ENCODE peak calls at places on chromosomes 5 and 9, in eight cellular contexts. One of them, this sample, is unnamed.

GRCh38 chr5:43683884-43684471 is 81.0 kb downstream of the NNT start:
- DNase-seq in endothelial cell: no peak
- DNase-seq in lower leg skin: no peak
- DNase-seq in AG09319: no peak
- DNase-seq in tibial artery: no peak
- DNase-seq in GM13977: no peak
- DNase-seq in ascending aorta: peak; percentile 72
- DNase-seq in neural crest cell: no peak
- DNase-seq in this sample: no peak

GRCh38 chr5:28301676-28302075 is 1263.3 kb upstream of the CDH9 start:
- DNase-seq in endothelial cell: no peak
- DNase-seq in lower leg skin: no peak
- DNase-seq in AG09319: no peak
- DNase-seq in tibial artery: no peak
- DNase-seq in GM13977: no peak
- DNase-seq in ascending aorta: no peak
- DNase-seq in neural crest cell: no peak
- DNase-seq in this sample: peak; percentile 53

GRCh38 chr9:128498911-128499310 is 5.6 kb upstream of the GLE1 start:
- DNase-seq in endothelial cell: no peak
- DNase-seq in lower leg skin: peak; percentile 79
- DNase-seq in AG09319: no peak
- DNase-seq in tibial artery: no peak
- DNase-seq in GM13977: no peak
- DNase-seq in ascending aorta: no peak
- DNase-seq in neural crest cell: no peak
- DNase-seq in this sample: no peak

GRCh38 chr5:67173959-67174358 is 22.6 kb downstream of the CD180 start:
- DNase-seq in endothelial cell: no peak
- DNase-seq in lower leg skin: no peak
- DNase-seq in AG09319: no peak
- DNase-seq in tibial artery: no peak
- DNase-seq in GM13977: no peak
- DNase-seq in ascending aorta: no peak
- DNase-seq in neural crest cell: no peak
- DNase-seq in this sample: no peak

GRCh38 chr5:127925916-127926315 is 157.7 kb upstream of the SLC12A2 start:
- DNase-seq in endothelial cell: no peak
- DNase-seq in lower leg skin: no peak
- DNase-seq in AG09319: no peak
- DNase-seq in tibial artery: no peak
- DNase-seq in GM13977: no peak
- DNase-seq in ascending aorta: no peak
- DNase-seq in neural crest cell: no peak
- DNase-seq in this sample: peak; percentile 65

GRCh38 chr5:150166193-150167162 is at the start of gene CDX1:
- DNase-seq in endothelial cell: no peak
- DNase-seq in lower leg skin: no peak
- DNase-seq in AG09319: no peak
- DNase-seq in tibial artery: no peak
- DNase-seq in GM13977: no peak
- DNase-seq in ascending aorta: no peak
- DNase-seq in neural crest cell: no peak
- DNase-seq in this sample: no peak

GRCh38 chr5:68661237-68661636 is 432.6 kb upstream of the SLC30A5 start:
- DNase-seq in endothelial cell: peak; percentile 29
- DNase-seq in lower leg skin: no peak
- DNase-seq in AG09319: no peak
- DNase-seq in tibial artery: no peak
- DNase-seq in GM13977: peak; percentile 23
- DNase-seq in ascending aorta: no peak
- DNase-seq in neural crest cell: no peak
- DNase-seq in this sample: peak; percentile 16

GRCh38 chr9:107309271-107309670 is 26.2 kb downstream of the RAD23B start:
- DNase-seq in endothelial cell: no peak
- DNase-seq in lower leg skin: no peak
- DNase-seq in AG09319: no peak
- DNase-seq in tibial artery: no peak
- DNase-seq in GM13977: no peak
- DNase-seq in ascending aorta: no peak
- DNase-seq in neural crest cell: no peak
- DNase-seq in this sample: no peak

GRCh38 chr9:24096756-24097155 is 270.7 kb upstream of the ELAVL2 start:
- DNase-seq in endothelial cell: no peak
- DNase-seq in lower leg skin: no peak
- DNase-seq in AG09319: no peak
- DNase-seq in tibial artery: no peak
- DNase-seq in GM13977: no peak
- DNase-seq in ascending aorta: no peak
- DNase-seq in neural crest cell: no peak
- DNase-seq in this sample: no peak

GRCh38 chr9:70421272-70422180 is 7.1 kb upstream of the KLF9 start:
- DNase-seq in endothelial cell: no peak
- DNase-seq in lower leg skin: no peak
- DNase-seq in AG09319: no peak
- DNase-seq in tibial artery: peak; percentile 43
- DNase-seq in GM13977: peak; percentile 21
- DNase-seq in ascending aorta: peak; percentile 71
- DNase-seq in neural crest cell: no peak
- DNase-seq in this sample: no peak

GRCh38 chr9:14021871-14022525 is 291.9 kb downstream of the NFIB start:
- DNase-seq in endothelial cell: no peak
- DNase-seq in lower leg skin: no peak
- DNase-seq in AG09319: no peak
- DNase-seq in tibial artery: no peak
- DNase-seq in GM13977: no peak
- DNase-seq in ascending aorta: no peak
- DNase-seq in neural crest cell: no peak
- DNase-seq in this sample: no peak

GRCh38 chr5:143235423-143235822 is 168.1 kb downstream of the NR3C1 start:
- DNase-seq in endothelial cell: no peak
- DNase-seq in lower leg skin: peak; percentile 82
- DNase-seq in AG09319: no peak
- DNase-seq in tibial artery: no peak
- DNase-seq in GM13977: no peak
- DNase-seq in ascending aorta: no peak
- DNase-seq in neural crest cell: no peak
- DNase-seq in this sample: no peak

GRCh38 chr5:146877783-146878470 is 630 bp downstream of the PPP2R2B start:
- DNase-seq in endothelial cell: peak; percentile 47
- DNase-seq in lower leg skin: no peak
- DNase-seq in AG09319: no peak
- DNase-seq in tibial artery: no peak
- DNase-seq in GM13977: peak; percentile 31
- DNase-seq in ascending aorta: no peak
- DNase-seq in neural crest cell: peak; percentile 12
- DNase-seq in this sample: peak; percentile 47

GRCh38 chr5:127700237-127700766 is 2.9 kb upstream of the CCDC192 start:
- DNase-seq in endothelial cell: no peak
- DNase-seq in lower leg skin: no peak
- DNase-seq in AG09319: no peak
- DNase-seq in tibial artery: no peak
- DNase-seq in GM13977: no peak
- DNase-seq in ascending aorta: no peak
- DNase-seq in neural crest cell: no peak
- DNase-seq in this sample: no peak

GRCh38 chr9:90343360-90343759 is 299.3 kb downstream of the DIRAS2 start:
- DNase-seq in endothelial cell: no peak
- DNase-seq in lower leg skin: no peak
- DNase-seq in AG09319: no peak
- DNase-seq in tibial artery: no peak
- DNase-seq in GM13977: no peak
- DNase-seq in ascending aorta: no peak
- DNase-seq in neural crest cell: no peak
- DNase-seq in this sample: no peak

GRCh38 chr9:77013932-77014596 is 5.4 kb upstream of the FOXB2 start:
- DNase-seq in endothelial cell: peak; percentile 15
- DNase-seq in lower leg skin: no peak
- DNase-seq in AG09319: no peak
- DNase-seq in tibial artery: no peak
- DNase-seq in GM13977: no peak
- DNase-seq in ascending aorta: no peak
- DNase-seq in neural crest cell: peak; percentile 8
- DNase-seq in this sample: no peak

GRCh38 chr5:118956727-118957126 is 31.6 kb downstream of the DTWD2 start:
- DNase-seq in endothelial cell: no peak
- DNase-seq in lower leg skin: no peak
- DNase-seq in AG09319: no peak
- DNase-seq in tibial artery: no peak
- DNase-seq in GM13977: no peak
- DNase-seq in ascending aorta: no peak
- DNase-seq in neural crest cell: no peak
- DNase-seq in this sample: no peak

GRCh38 chr5:137075163-137075970 is 423.8 kb downstream of the SPOCK1 start:
- DNase-seq in endothelial cell: peak; percentile 75
- DNase-seq in lower leg skin: peak; percentile 83
- DNase-seq in AG09319: no peak
- DNase-seq in tibial artery: no peak
- DNase-seq in GM13977: peak; percentile 56
- DNase-seq in ascending aorta: no peak
- DNase-seq in neural crest cell: peak; percentile 55
- DNase-seq in this sample: peak; percentile 96

GRCh38 chr5:178997191-178997590 is 2.1 kb upstream of the GRM6 start:
- DNase-seq in endothelial cell: no peak
- DNase-seq in lower leg skin: no peak
- DNase-seq in AG09319: no peak
- DNase-seq in tibial artery: no peak
- DNase-seq in GM13977: no peak
- DNase-seq in ascending aorta: no peak
- DNase-seq in neural crest cell: no peak
- DNase-seq in this sample: no peak

GRCh38 chr5:110055301-110055700 is 365.6 kb downstream of the MAN2A1 start:
- DNase-seq in endothelial cell: no peak
- DNase-seq in lower leg skin: no peak
- DNase-seq in AG09319: no peak
- DNase-seq in tibial artery: no peak
- DNase-seq in GM13977: no peak
- DNase-seq in ascending aorta: no peak
- DNase-seq in neural crest cell: no peak
- DNase-seq in this sample: no peak
- TF ChIP-seq CTCF in endothelial cell: no peak
- TF ChIP-seq CTCF in lower leg skin: no peak
- TF ChIP-seq CTCF in AG09319: no peak
- TF ChIP-seq CTCF in tibial artery: no peak
- TF ChIP-seq CTCF in GM13977: no peak
- TF ChIP-seq CTCF in ascending aorta: no peak
- TF ChIP-seq CTCF in neural crest cell: no peak
- TF ChIP-seq CTCF in this sample: no peak

GRCh38 chr5:86964889-86965288 is 302.8 kb upstream of the RASA1 start:
- DNase-seq in endothelial cell: no peak
- DNase-seq in lower leg skin: no peak
- DNase-seq in AG09319: no peak
- DNase-seq in tibial artery: no peak
- DNase-seq in GM13977: no peak
- DNase-seq in ascending aorta: no peak
- DNase-seq in neural crest cell: no peak
- DNase-seq in this sample: no peak

GRCh38 chr5:86971034-86971511 is 296.6 kb upstream of the RASA1 start:
- DNase-seq in endothelial cell: no peak
- DNase-seq in lower leg skin: no peak
- DNase-seq in AG09319: no peak
- DNase-seq in tibial artery: no peak
- DNase-seq in GM13977: peak; percentile 2
- DNase-seq in ascending aorta: no peak
- DNase-seq in neural crest cell: no peak
- DNase-seq in this sample: peak; percentile 23

GRCh38 chr5:86968311-86968753 is 299.4 kb upstream of the RASA1 start:
- DNase-seq in endothelial cell: peak; percentile 9
- DNase-seq in lower leg skin: no peak
- DNase-seq in AG09319: no peak
- DNase-seq in tibial artery: no peak
- DNase-seq in GM13977: no peak
- DNase-seq in ascending aorta: no peak
- DNase-seq in neural crest cell: no peak
- DNase-seq in this sample: peak; percentile 56
- TF ChIP-seq CTCF in endothelial cell: peak; percentile 44
- TF ChIP-seq CTCF in lower leg skin: no peak
- TF ChIP-seq CTCF in AG09319: peak; percentile 31
- TF ChIP-seq CTCF in tibial artery: peak; percentile 43
- TF ChIP-seq CTCF in GM13977: peak; percentile 37
- TF ChIP-seq CTCF in ascending aorta: peak; percentile 39
- TF ChIP-seq CTCF in neural crest cell: peak; percentile 70
- TF ChIP-seq CTCF in this sample: no peak

DNA sequence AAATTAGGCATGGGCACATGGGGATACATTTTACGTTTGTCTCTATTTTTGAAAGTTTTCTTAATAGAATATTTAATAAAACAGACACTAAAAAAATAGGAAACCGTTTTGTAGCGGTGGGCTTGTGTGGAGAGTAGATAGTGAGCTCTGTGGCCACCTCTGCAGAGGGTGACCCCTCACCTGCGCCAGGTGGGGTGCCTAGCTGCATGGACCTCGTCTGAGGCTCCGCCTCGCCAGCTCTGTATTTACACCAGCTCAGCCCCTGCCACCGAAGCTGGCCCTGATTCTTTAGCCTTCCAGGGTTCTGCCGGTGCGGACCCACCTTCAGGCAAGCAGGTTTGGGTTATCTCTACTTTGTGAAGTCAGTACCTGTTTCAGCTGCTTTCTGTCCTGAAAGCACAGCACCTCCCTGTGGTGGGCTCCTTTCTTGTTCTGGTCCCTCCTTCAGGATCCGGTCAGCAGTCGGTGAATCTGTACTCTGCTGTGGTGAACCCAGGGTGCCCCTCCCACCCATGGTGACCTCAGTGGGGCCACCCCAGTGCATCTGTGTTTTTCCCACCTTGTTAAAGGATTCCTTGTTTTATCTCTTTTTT is 105.2 kb upstream of the CACNA1B start:
- DNase-seq in endothelial cell: peak; percentile 26
- DNase-seq in lower leg skin: no peak
- DNase-seq in AG09319: no peak
- DNase-seq in tibial artery: no peak
- DNase-seq in GM13977: no peak
- DNase-seq in ascending aorta: no peak
- DNase-seq in neural crest cell: no peak
- DNase-seq in this sample: no peak
- TF ChIP-seq CTCF in endothelial cell: no peak
- TF ChIP-seq CTCF in lower leg skin: no peak
- TF ChIP-seq CTCF in AG09319: no peak
- TF ChIP-seq CTCF in tibial artery: no peak
- TF ChIP-seq CTCF in GM13977: peak; percentile 39
- TF ChIP-seq CTCF in ascending aorta: no peak
- TF ChIP-seq CTCF in neural crest cell: no peak
- TF ChIP-seq CTCF in this sample: no peak

DNA sequence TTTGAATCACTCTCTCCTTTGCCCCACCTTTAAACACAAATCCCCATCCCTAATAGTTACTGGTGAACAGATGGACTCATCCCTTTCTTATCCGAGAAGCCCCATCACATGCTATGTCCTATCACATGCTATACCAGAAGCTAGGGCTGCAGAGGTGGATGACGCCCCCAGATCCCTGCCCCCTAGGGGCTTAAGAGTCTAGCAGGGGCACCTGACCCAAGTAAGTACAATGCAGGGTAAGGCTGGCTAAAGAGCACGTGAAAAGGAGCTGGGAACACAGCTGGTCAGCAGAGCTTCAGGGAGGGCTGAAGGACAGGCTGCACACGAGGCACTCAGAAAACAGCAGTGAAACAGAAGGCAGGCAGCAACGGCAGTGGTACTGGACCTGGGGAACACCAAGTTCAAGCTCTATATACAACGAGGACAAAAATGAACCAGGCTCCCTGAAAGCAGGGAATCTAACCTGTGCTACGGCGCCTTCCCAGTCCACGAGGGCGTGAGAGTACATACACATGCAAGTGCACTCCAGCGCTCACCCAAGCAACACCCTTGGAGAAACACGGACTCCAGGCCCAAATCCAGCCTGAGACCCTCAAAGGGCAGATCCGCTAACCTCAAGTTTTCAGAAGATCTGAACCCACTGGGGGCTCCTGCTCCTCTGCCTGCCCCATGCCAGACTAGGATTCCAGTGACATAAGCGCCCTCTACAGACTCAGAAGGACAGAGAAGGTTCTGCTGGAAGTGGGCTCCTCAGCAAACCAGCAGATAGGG is 57.5 kb downstream of the PSMB7 start:
- DNase-seq in endothelial cell: no peak
- DNase-seq in lower leg skin: no peak
- DNase-seq in AG09319: no peak
- DNase-seq in tibial artery: no peak
- DNase-seq in GM13977: peak; percentile 23
- DNase-seq in ascending aorta: no peak
- DNase-seq in neural crest cell: no peak
- DNase-seq in this sample: no peak
- TF ChIP-seq CTCF in endothelial cell: no peak
- TF ChIP-seq CTCF in lower leg skin: no peak
- TF ChIP-seq CTCF in AG09319: peak; percentile 2
- TF ChIP-seq CTCF in tibial artery: no peak
- TF ChIP-seq CTCF in GM13977: peak; percentile 10
- TF ChIP-seq CTCF in ascending aorta: no peak
- TF ChIP-seq CTCF in neural crest cell: no peak
- TF ChIP-seq CTCF in this sample: no peak

This sample was measured in Calu3.